ENCODE peak calls at places on chromosomes 7 and 10, in six cellular contexts. One of them, this sample, is unnamed.

GRCh38 chr10:132464256-132465192 is 67.5 kb downstream of the PWWP2B start:
- DNase-seq in spleen: peak; percentile 62
- DNase-seq in mucosa of descending colon: peak; percentile 79
- DNase-seq in CD4-positive, CD25-positive, alpha-beta regulatory T cell: no peak
- DNase-seq in PC-3: no peak
- DNase-seq in tibial artery: peak; percentile 93
- DNase-seq in this sample: no peak

GRCh38 chr7:87984088-87984487 is 50.0 kb downstream of the ADAM22 start:
- DNase-seq in spleen: no peak
- DNase-seq in mucosa of descending colon: no peak
- DNase-seq in CD4-positive, CD25-positive, alpha-beta regulatory T cell: no peak
- DNase-seq in PC-3: no peak
- DNase-seq in tibial artery: no peak
- DNase-seq in this sample: no peak

GRCh38 chr7:108347616-108348015 is 108.6 kb downstream of the NRCAM start:
- DNase-seq in spleen: no peak
- DNase-seq in mucosa of descending colon: no peak
- DNase-seq in CD4-positive, CD25-positive, alpha-beta regulatory T cell: no peak
- DNase-seq in PC-3: peak; percentile 49
- DNase-seq in tibial artery: no peak
- DNase-seq in this sample: no peak

GRCh38 chr10:86585037-86585725 is 63.6 kb upstream of the WAPL start:
- DNase-seq in spleen: peak; percentile 91
- DNase-seq in mucosa of descending colon: peak; percentile 70
- DNase-seq in CD4-positive, CD25-positive, alpha-beta regulatory T cell: peak; percentile 60
- DNase-seq in PC-3: peak; percentile 79
- DNase-seq in tibial artery: peak; percentile 42
- DNase-seq in this sample: peak; percentile 82

GRCh38 chr10:61140765-61141392 is 196.9 kb upstream of the RHOBTB1 start:
- DNase-seq in spleen: no peak
- DNase-seq in mucosa of descending colon: no peak
- DNase-seq in CD4-positive, CD25-positive, alpha-beta regulatory T cell: no peak
- DNase-seq in PC-3: peak; percentile 96
- DNase-seq in tibial artery: no peak
- DNase-seq in this sample: peak; percentile 63

GRCh38 chr10:1516492-1517224 is 220.7 kb downstream of the ADARB2 start:
- DNase-seq in spleen: no peak
- DNase-seq in mucosa of descending colon: no peak
- DNase-seq in CD4-positive, CD25-positive, alpha-beta regulatory T cell: no peak
- DNase-seq in PC-3: no peak
- DNase-seq in tibial artery: no peak
- DNase-seq in this sample: no peak

GRCh38 chr10:99280472-99280871 is 44.8 kb upstream of the HPSE2 start:
- DNase-seq in spleen: no peak
- DNase-seq in mucosa of descending colon: no peak
- DNase-seq in CD4-positive, CD25-positive, alpha-beta regulatory T cell: no peak
- DNase-seq in PC-3: peak; percentile 31
- DNase-seq in tibial artery: no peak
- DNase-seq in this sample: no peak

GRCh38 chr10:42812028-42812427 is 29.4 kb downstream of the BMS1 start:
- DNase-seq in spleen: no peak
- DNase-seq in mucosa of descending colon: no peak
- DNase-seq in CD4-positive, CD25-positive, alpha-beta regulatory T cell: no peak
- DNase-seq in PC-3: no peak
- DNase-seq in tibial artery: no peak
- DNase-seq in this sample: no peak

GRCh38 chr10:123807444-123808035 is 84.1 kb downstream of the CPXM2 start:
- DNase-seq in spleen: no peak
- DNase-seq in mucosa of descending colon: no peak
- DNase-seq in CD4-positive, CD25-positive, alpha-beta regulatory T cell: no peak
- DNase-seq in PC-3: no peak
- DNase-seq in tibial artery: no peak
- DNase-seq in this sample: peak; percentile 10

GRCh38 chr10:133475821-133476640 is 22.3 kb downstream of the SCART1 start:
- DNase-seq in spleen: no peak
- DNase-seq in mucosa of descending colon: no peak
- DNase-seq in CD4-positive, CD25-positive, alpha-beta regulatory T cell: no peak
- DNase-seq in PC-3: peak; percentile 37
- DNase-seq in tibial artery: no peak
- DNase-seq in this sample: no peak

GRCh38 chr10:70053896-70054641 is 1.4 kb downstream of the MACROH2A2 start:
- DNase-seq in spleen: no peak
- DNase-seq in mucosa of descending colon: peak; percentile 49
- DNase-seq in CD4-positive, CD25-positive, alpha-beta regulatory T cell: no peak
- DNase-seq in PC-3: peak; percentile 51
- DNase-seq in tibial artery: no peak
- DNase-seq in this sample: peak; percentile 40

GRCh38 chr10:122323941-122324675 is 50.4 kb upstream of the PLEKHA1 start:
- DNase-seq in spleen: no peak
- DNase-seq in mucosa of descending colon: no peak
- DNase-seq in CD4-positive, CD25-positive, alpha-beta regulatory T cell: no peak
- DNase-seq in PC-3: peak; percentile 50
- DNase-seq in tibial artery: no peak
- DNase-seq in this sample: no peak

GRCh38 chr10:133158756-133159610 is 1.0 kb upstream of the KNDC1 start:
- DNase-seq in spleen: peak; percentile 75
- DNase-seq in mucosa of descending colon: no peak
- DNase-seq in CD4-positive, CD25-positive, alpha-beta regulatory T cell: no peak
- DNase-seq in PC-3: no peak
- DNase-seq in tibial artery: no peak
- DNase-seq in this sample: no peak

GRCh38 chr10:60817135-60817805 is 39.0 kb downstream of the CDK1 start:
- DNase-seq in spleen: no peak
- DNase-seq in mucosa of descending colon: no peak
- DNase-seq in CD4-positive, CD25-positive, alpha-beta regulatory T cell: no peak
- DNase-seq in PC-3: no peak
- DNase-seq in tibial artery: peak; percentile 38
- DNase-seq in this sample: no peak

GRCh38 chr10:1094112-1095057 is 38.2 kb downstream of the WDR37 start:
- DNase-seq in spleen: no peak
- DNase-seq in mucosa of descending colon: no peak
- DNase-seq in CD4-positive, CD25-positive, alpha-beta regulatory T cell: no peak
- DNase-seq in PC-3: no peak
- DNase-seq in tibial artery: no peak
- DNase-seq in this sample: no peak

DNA sequence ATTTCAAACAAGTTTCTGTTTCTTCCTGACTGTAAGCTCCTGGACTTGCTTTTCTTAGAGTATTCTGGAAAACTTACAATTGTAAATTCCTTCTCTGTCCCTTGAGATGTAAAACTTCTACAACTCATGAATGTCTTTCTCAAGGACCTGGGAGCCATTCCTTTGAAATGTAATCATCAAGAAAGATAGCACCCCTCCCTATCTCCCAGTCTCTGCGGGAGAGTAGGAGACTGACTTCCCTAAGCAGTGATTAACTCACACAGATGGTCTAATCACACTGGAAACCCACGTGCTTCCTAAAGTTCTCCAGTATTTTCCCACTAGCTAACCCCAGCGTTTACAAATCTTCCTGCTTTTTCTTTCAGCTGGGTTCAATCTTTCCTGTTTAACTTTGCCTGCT is 549.4 kb downstream of the SORCS1 start:
- DNase-seq in spleen: no peak
- DNase-seq in mucosa of descending colon: no peak
- DNase-seq in CD4-positive, CD25-positive, alpha-beta regulatory T cell: no peak
- DNase-seq in PC-3: no peak
- DNase-seq in tibial artery: no peak
- DNase-seq in this sample: no peak
- H3K4me3 ChIP-seq in spleen: no peak overlapping the region
- H3K4me3 ChIP-seq in mucosa of descending colon: no peak overlapping the region
- H3K4me3 ChIP-seq in CD4-positive, CD25-positive, alpha-beta regulatory T cell: no peak overlapping the region
- H3K4me3 ChIP-seq in PC-3: no peak overlapping the region
- H3K4me3 ChIP-seq in tibial artery: no peak overlapping the region
- H3K4me3 ChIP-seq in this sample: no peak overlapping the region

DNA sequence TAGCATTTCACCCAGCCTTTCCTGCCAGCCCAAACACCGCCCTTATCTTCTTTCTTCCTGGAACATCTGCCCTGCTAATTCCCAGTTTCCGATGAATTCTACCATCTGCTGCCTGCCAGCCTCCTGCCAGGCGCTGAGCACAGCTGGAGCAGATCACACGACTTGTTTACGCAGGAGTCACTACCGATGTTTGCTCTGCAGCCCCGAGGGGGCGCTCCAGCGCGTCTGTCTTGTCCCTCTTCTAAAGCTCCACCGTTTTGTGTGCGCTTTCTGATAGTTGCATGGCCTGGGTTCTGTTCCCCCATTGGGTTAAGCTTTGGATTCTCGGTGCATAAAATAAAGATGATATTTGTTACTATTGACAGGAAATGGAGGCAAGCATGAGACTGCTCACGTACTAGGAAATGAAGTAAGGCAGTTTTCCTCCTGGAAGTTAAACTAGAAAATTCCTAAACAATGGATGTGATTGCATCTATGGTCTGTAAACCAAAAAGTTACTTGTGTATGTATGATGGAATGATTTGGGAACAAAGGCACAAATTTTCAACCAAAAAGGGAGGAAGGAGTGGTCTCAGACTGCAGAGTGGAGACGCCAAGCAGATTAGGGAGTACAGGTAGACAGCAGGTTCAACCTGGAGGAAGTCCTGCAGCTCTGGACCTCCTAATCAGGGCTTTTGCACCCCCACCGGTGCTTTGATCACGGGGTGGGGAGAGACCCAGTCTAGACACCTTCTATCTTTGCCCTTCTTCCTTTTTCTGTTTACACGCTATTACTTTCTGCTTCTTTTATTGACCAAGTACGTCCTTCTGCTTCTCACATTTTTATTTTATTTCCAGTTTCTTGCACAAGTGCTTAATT is 2.2 kb upstream of the RBM17 start:
- DNase-seq in spleen: peak; percentile 97
- DNase-seq in mucosa of descending colon: peak; percentile 94
- DNase-seq in CD4-positive, CD25-positive, alpha-beta regulatory T cell: peak; percentile 75
- DNase-seq in PC-3: peak; percentile 53
- DNase-seq in tibial artery: peak; percentile 88
- DNase-seq in this sample: peak; percentile 88
- H3K4me1 ChIP-seq in spleen: peaks cover 61% of the 10 kb centered on the region
- H3K4me1 ChIP-seq in mucosa of descending colon: peaks cover 25% of the 10 kb centered on the region
- H3K4me1 ChIP-seq in CD4-positive, CD25-positive, alpha-beta regulatory T cell: peaks cover 80% of the 10 kb centered on the region
- H3K4me1 ChIP-seq in PC-3: peaks cover 5% of the 10 kb centered on the region
- H3K4me1 ChIP-seq in tibial artery: no peaks in the 10 kb centered on the region
- H3K4me1 ChIP-seq in this sample: peaks cover 6% of the 10 kb centered on the region

GRCh38 chr7:128988372-128988771 is 50.6 kb downstream of the IRF5 start:
- DNase-seq in spleen: no peak
- DNase-seq in mucosa of descending colon: no peak
- DNase-seq in CD4-positive, CD25-positive, alpha-beta regulatory T cell: no peak
- DNase-seq in PC-3: no peak
- DNase-seq in tibial artery: no peak
- DNase-seq in this sample: no peak

GRCh38 chr7:128997161-128997560 is 57.8 kb downstream of the TNPO3 start:
- DNase-seq in spleen: no peak
- DNase-seq in mucosa of descending colon: no peak
- DNase-seq in CD4-positive, CD25-positive, alpha-beta regulatory T cell: no peak
- DNase-seq in PC-3: no peak
- DNase-seq in tibial artery: no peak
- DNase-seq in this sample: no peak

GRCh38 chr7:128989961-128990360 is 52.2 kb downstream of the IRF5 start:
- DNase-seq in spleen: no peak
- DNase-seq in mucosa of descending colon: no peak
- DNase-seq in CD4-positive, CD25-positive, alpha-beta regulatory T cell: no peak
- DNase-seq in PC-3: no peak
- DNase-seq in tibial artery: no peak
- DNase-seq in this sample: no peak

GRCh38 chr7:128993419-128993818 is 55.7 kb downstream of the IRF5 start:
- DNase-seq in spleen: no peak
- DNase-seq in mucosa of descending colon: no peak
- DNase-seq in CD4-positive, CD25-positive, alpha-beta regulatory T cell: no peak
- DNase-seq in PC-3: no peak
- DNase-seq in tibial artery: no peak
- DNase-seq in this sample: no peak
- H3K4me3 ChIP-seq in spleen: no peak overlapping the region
- H3K4me3 ChIP-seq in mucosa of descending colon: no peak overlapping the region
- H3K4me3 ChIP-seq in CD4-positive, CD25-positive, alpha-beta regulatory T cell: no peak overlapping the region
- H3K4me3 ChIP-seq in PC-3: no peak overlapping the region
- H3K4me3 ChIP-seq in tibial artery: no peak overlapping the region
- H3K4me3 ChIP-seq in this sample: no peak overlapping the region

GRCh38 chr7:22377690-22378089 is 20.7 kb upstream of the RAPGEF5 start:
- DNase-seq in spleen: no peak
- DNase-seq in mucosa of descending colon: no peak
- DNase-seq in CD4-positive, CD25-positive, alpha-beta regulatory T cell: no peak
- DNase-seq in PC-3: no peak
- DNase-seq in tibial artery: no peak
- DNase-seq in this sample: no peak
- H3K4me1 ChIP-seq in spleen: peaks cover 5% of the 10 kb centered on the region
- H3K4me1 ChIP-seq in mucosa of descending colon: no peaks in the 10 kb centered on the region
- H3K4me1 ChIP-seq in CD4-positive, CD25-positive, alpha-beta regulatory T cell: no peaks in the 10 kb centered on the region
- H3K4me1 ChIP-seq in PC-3: peaks cover 6% of the 10 kb centered on the region
- H3K4me1 ChIP-seq in tibial artery: no peaks in the 10 kb centered on the region
- H3K4me1 ChIP-seq in this sample: peaks cover 8% of the 10 kb centered on the region

GRCh38 chr7:113084499-113085172 is 2.0 kb downstream of the GPR85 start:
- DNase-seq in spleen: no peak
- DNase-seq in mucosa of descending colon: no peak
- DNase-seq in CD4-positive, CD25-positive, alpha-beta regulatory T cell: no peak
- DNase-seq in PC-3: no peak
- DNase-seq in tibial artery: no peak
- DNase-seq in this sample: no peak

GRCh38 chr7:113087278-113087998 is 811 bp upstream of the GPR85 start:
- DNase-seq in spleen: no peak
- DNase-seq in mucosa of descending colon: no peak
- DNase-seq in CD4-positive, CD25-positive, alpha-beta regulatory T cell: no peak
- DNase-seq in PC-3: peak; percentile 16
- DNase-seq in tibial artery: no peak
- DNase-seq in this sample: peak; percentile 32

GRCh38 chr7:113086431-113086888 is at the start of gene GPR85:
- DNase-seq in spleen: peak; percentile 82
- DNase-seq in mucosa of descending colon: peak; percentile 53
- DNase-seq in CD4-positive, CD25-positive, alpha-beta regulatory T cell: no peak
- DNase-seq in PC-3: no peak
- DNase-seq in tibial artery: peak; percentile 29
- DNase-seq in this sample: peak; percentile 65

GRCh38 chr7:113086928-113087277 is 276 bp upstream of the GPR85 start:
- DNase-seq in spleen: no peak
- DNase-seq in mucosa of descending colon: no peak
- DNase-seq in CD4-positive, CD25-positive, alpha-beta regulatory T cell: no peak
- DNase-seq in PC-3: no peak
- DNase-seq in tibial artery: no peak
- DNase-seq in this sample: no peak

DNA sequence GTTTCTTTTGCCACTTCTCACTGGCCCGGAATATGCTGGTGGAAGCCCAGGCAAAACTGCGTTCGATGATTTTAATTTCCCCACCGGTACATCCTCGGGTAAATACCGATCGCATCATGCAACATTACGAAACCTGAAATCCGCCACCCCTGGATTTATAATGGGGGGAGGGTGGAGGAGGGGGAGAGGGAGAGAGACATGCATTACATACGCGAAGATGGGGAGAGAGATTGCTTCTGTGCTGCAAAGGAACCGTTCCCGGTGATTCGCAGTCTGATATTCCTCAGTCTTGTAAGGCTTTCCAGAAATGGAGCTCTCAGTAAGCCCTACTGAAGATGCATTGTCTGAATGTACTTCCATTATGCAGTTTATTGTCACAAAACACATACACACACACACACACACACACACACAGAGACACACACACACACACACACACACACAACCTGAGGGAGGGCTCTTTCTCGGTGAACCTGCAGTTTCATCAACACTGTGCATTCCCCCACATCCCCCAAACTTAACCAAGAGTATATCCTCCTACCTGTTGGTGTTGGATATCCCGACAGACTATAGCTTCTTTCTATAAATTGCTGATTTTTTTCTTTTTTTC is 741 bp downstream of the GPR85 start:
- DNase-seq in spleen: no peak
- DNase-seq in mucosa of descending colon: no peak
- DNase-seq in CD4-positive, CD25-positive, alpha-beta regulatory T cell: no peak
- DNase-seq in PC-3: no peak
- DNase-seq in tibial artery: no peak
- DNase-seq in this sample: no peak
- H3K4me3 ChIP-seq in spleen: peak overlapping the region; percentile 40
- H3K4me3 ChIP-seq in mucosa of descending colon: no peak overlapping the region
- H3K4me3 ChIP-seq in CD4-positive, CD25-positive, alpha-beta regulatory T cell: no peak overlapping the region
- H3K4me3 ChIP-seq in PC-3: peak overlapping the region; percentile 44
- H3K4me3 ChIP-seq in tibial artery: peak overlapping the region; percentile 57
- H3K4me3 ChIP-seq in this sample: peak overlapping the region; percentile 2